ENCODE peak calls at places on chromosomes 1 and 21, in four cellular contexts. C, E, H and K are unnamed samples.

GRCh38 chr1:27145934-27146354 is 9.0 kb downstream of the SLC9A1 start:
- DNase-seq in C (peak), E (peak), H (no peak), K (no peak)

GRCh38 chr1:220321758-220322157 is 49.5 kb upstream of the RAB3GAP2 start:
- DNase-seq in C (peak), E (no peak), H (no peak), K (no peak)

GRCh38 chr1:43882763-43883162 is 50.8 kb upstream of the ARTN start:
- DNase-seq in C (no peak), E (no peak), H (no peak), K (no peak)

GRCh38 chr1:73065585-73065984 is 783.2 kb upstream of the NEGR1 start:
- DNase-seq in C (peak), E (no peak), H (peak), K (no peak)

GRCh38 chr21:27725916-27726315 is 759.0 kb upstream of the ADAMTS5 start:
- DNase-seq in C (no peak), E (peak), H (no peak), K (no peak)

GRCh38 chr1:109927908-109928307 is 17.3 kb downstream of the CSF1 start:
- DNase-seq in C (no peak), E (peak), H (no peak), K (no peak)

GRCh38 chr1:206558794-206559660 is 51.7 kb downstream of the RASSF5 start:
- DNase-seq in C (no peak), E (no peak), H (no peak), K (no peak)

GRCh38 chr1:111422546-111423391 is 4.8 kb downstream of the OVGP1 start:
- DNase-seq in C (no peak), E (peak), H (no peak), K (no peak)

GRCh38 chr1:19165501-19165900 is 44.6 kb downstream of the UBR4 start:
- DNase-seq in C (no peak), E (no peak), H (no peak), K (no peak)

GRCh38 chr21:24076179-24076578 is 1531.1 kb downstream of the MRPL39 start:
- DNase-seq in C (peak), E (peak), H (no peak), K (no peak)
- H4K5ac ChIP-seq in C (no peak), E (no peak), H (no peak), K (no peak)

DNA sequence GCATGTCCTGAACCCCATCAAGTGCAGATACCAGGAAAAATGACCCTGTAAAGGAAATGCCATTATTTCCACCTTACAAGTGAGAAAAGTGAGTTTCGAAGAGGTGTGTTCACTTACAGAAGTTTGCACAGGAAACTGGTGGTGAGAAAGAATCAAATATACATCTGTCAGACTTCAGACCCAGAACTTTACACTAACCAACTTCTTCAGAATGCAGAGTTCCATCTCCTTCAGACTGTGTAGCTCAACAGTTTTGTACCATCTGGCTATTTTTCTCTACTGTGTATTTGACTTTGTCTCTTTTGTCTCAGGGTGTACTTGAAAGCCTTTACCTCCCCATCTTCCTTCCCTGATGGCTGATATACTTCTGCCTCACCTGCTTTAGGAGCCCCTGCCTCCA is 247.7 kb downstream of the FGGY start:
- DNase-seq in C (no peak), E (no peak), H (no peak), K (no peak)
- H4K5ac ChIP-seq in C (no peak), E (no peak), H (no peak), K (no peak)

GRCh38 chr1:54118704-54119103 is 34.1 kb downstream of the CDCP2 start:
- DNase-seq in C (no peak), E (peak), H (no peak), K (no peak)
- H4K5ac ChIP-seq in C (no peak), E (no peak), H (no peak), K (no peak)

GRCh38 chr1:41872074-41872473 is 46.6 kb downstream of the HIVEP3 start:
- DNase-seq in C (no peak), E (no peak), H (no peak), K (no peak)

GRCh38 chr1:41874903-41875411 is 43.8 kb downstream of the HIVEP3 start:
- DNase-seq in C (peak), E (no peak), H (peak), K (no peak)

GRCh38 chr1:41876533-41877445 is 41.9 kb downstream of the HIVEP3 start:
- DNase-seq in C (peak), E (peak), H (no peak), K (no peak)

GRCh38 chr1:41875487-41875886 is 43.2 kb downstream of the HIVEP3 start:
- DNase-seq in C (no peak), E (no peak), H (no peak), K (no peak)

DNA sequence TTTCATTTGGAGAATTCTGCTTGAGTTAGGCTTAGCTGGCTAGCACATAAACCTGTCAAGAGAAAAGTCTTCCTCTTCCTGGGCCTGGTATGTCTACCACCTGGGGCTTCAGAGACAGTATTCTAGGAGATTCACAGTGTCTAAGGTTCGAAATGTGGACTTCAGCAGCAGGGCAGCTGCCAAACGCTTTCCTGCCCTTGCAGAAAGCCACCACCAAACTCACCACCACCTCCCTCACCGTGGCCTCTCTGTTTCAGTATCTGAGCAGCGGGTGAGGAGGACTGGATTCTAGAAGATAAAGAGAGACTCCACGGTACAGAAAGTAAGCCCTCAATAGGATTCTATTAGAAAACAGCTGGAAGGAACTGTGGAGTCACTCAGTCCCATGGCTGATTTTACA is 44.4 kb downstream of the HIVEP3 start:
- DNase-seq in C (no peak), E (no peak), H (no peak), K (no peak)
- H4K5ac ChIP-seq in C (no peak), E (no peak), H (no peak), K (no peak)